ENCODE peak calls at places on chromosome 16, in five cellular contexts. T is NCI-H1048; E is activated naive CD4-positive, alpha-beta T cell treated with Interleukin-2 at 50 U/mL for 16 hours; V is GM13976; O is spleen. X is an unnamed sample.

GRCh38 chr16:68762996-68763756 is 26.1 kb downstream of the CDH1 start:
- DNase-seq in E (no peak), V (no peak), T (no peak), O (no peak), X (no peak)

GRCh38 chr16:53282975-53283946 is 151.0 kb upstream of the RBL2 start:
- DNase-seq in E (no peak), V (no peak), T (no peak), O (no peak), X (peak; percentile 20)

GRCh38 chr16:21159281-21159951 is 942 bp downstream of the LDAF1 start:
- DNase-seq in E (peak; percentile 12), T (no peak), V (peak; percentile 51), O (peak; percentile 84), X (peak; percentile 28)

GRCh38 chr16:56812884-56813283 is 52.1 kb upstream of the SLC12A3 start:
- DNase-seq in E (no peak), O (no peak), V (no peak), T (no peak), X (no peak)

GRCh38 chr16:668519-669171 is 713 bp downstream of the RHOT2 start:
- DNase-seq in T (no peak), O (no peak), E (no peak), V (no peak), X (no peak)

GRCh38 chr16:10028644-10029043 is 153.6 kb downstream of the GRIN2A start:
- DNase-seq in O (no peak), E (no peak), T (no peak), V (no peak), X (no peak)

GRCh38 chr16:3413730-3414379 is 12.8 kb downstream of the ZNF174 start:
- DNase-seq in T (no peak), O (no peak), E (no peak), V (no peak), X (no peak)

GRCh38 chr16:13042291-13042690 is 140.9 kb downstream of the SHISA9 start:
- DNase-seq in T (no peak), O (no peak), V (no peak), E (no peak), X (no peak)

GRCh38 chr16:2364638-2365210 is 24.2 kb upstream of the ABCA3 start:
- DNase-seq in E (no peak), V (no peak), T (no peak), O (no peak), X (no peak)

GRCh38 chr16:593406-593805 is 3.5 kb downstream of the RAB40C start:
- DNase-seq in T (no peak), V (no peak), O (no peak), E (no peak), X (no peak)

GRCh38 chr16:47725188-47725695 is 264.1 kb downstream of the PHKB start:
- DNase-seq in T (no peak), O (no peak), V (no peak), E (no peak), X (no peak)

GRCh38 chr16:56424791-56425438 is 430 bp downstream of the AMFR start:
- DNase-seq in V (peak; percentile 50), O (peak; percentile 92), T (no peak), E (peak; percentile 49), X (no peak)

GRCh38 chr16:85898521-85899442 is at the start of gene IRF8:
- DNase-seq in V (peak; percentile 94), T (no peak), E (peak; percentile 72), O (peak; percentile 95), X (peak; percentile 95)

GRCh38 chr16:964696-965395 is 5.9 kb downstream of the LMF1 start:
- DNase-seq in E (peak; percentile 86), O (peak; percentile 77), T (no peak), V (no peak), X (no peak)

GRCh38 chr16:69566437-69567030 is 768 bp downstream of the NFAT5 start:
- DNase-seq in O (peak; percentile 90), T (no peak), V (peak; percentile 77), E (peak; percentile 22), X (peak; percentile 66)

GRCh38 chr16:2019500-2019899 is at the start of gene NPW:
- DNase-seq in O (peak; percentile 74), V (no peak), E (peak; percentile 38), T (no peak), X (no peak)

GRCh38 chr16:78925071-78925714 is 675.3 kb downstream of the MAF start:
- DNase-seq in V (peak; percentile 20), O (no peak), T (no peak), E (peak; percentile 46), X (peak; percentile 20)

GRCh38 chr16:78675312-78675711 is 575.9 kb downstream of the WWOX start:
- DNase-seq in T (no peak), E (no peak), O (no peak), V (no peak), X (no peak)

GRCh38 chr16:88534731-88535141 is 35.5 kb upstream of the ZC3H18 start:
- DNase-seq in T (no peak), O (peak; percentile 90), V (peak; percentile 77), E (peak; percentile 34), X (peak; percentile 79)

GRCh38 chr16:52727878-52728277 is 180.9 kb upstream of the TOX3 start:
- DNase-seq in E (no peak), O (no peak), V (no peak), T (no peak), X (no peak)

GRCh38 chr16:85655216-85656129 is 33.3 kb downstream of the GINS2 start:
- DNase-seq in T (no peak), V (no peak), O (peak; percentile 72), E (no peak), X (no peak)

X was measured in GM12865.